ENCODE peak calls at places on chromosomes 3 and 15, in eight cellular contexts. W is stomach, I is fibroblast of the aortic adventitia, L is uterus, M is vagina, T is kidney, D is AG09309, O is coronary artery. F is an unnamed sample.

GRCh38 chr3:21188459-21188858 is 562.6 kb downstream of the ZNF385D start:
- DNase-seq in M (no peak), D (no peak), O (no peak), W (no peak), L (no peak), I (no peak), T (no peak), F (no peak)

GRCh38 chr3:17231537-17232261 is 346.9 kb downstream of the PLCL2 start:
- DNase-seq in M (no peak), I (no peak), D (no peak), O (no peak), T (no peak), L (no peak), W (no peak), F (no peak)

GRCh38 chr3:16350041-16350952 is 85.3 kb downstream of the OXNAD1 start:
- DNase-seq in W (no peak), T (no peak), M (no peak), O (no peak), I (peak; percentile 94), L (no peak), D (peak; percentile 56), F (peak; percentile 70)

GRCh38 chr3:9600597-9600996 is 47.0 kb upstream of the LHFPL4 start:
- DNase-seq in T (peak; percentile 76), D (no peak), M (no peak), I (no peak), W (peak; percentile 74), L (no peak), O (no peak), F (peak; percentile 21)

GRCh38 chr3:43288366-43288765 is 2.0 kb downstream of the SNRK start:
- DNase-seq in O (no peak), L (no peak), T (no peak), I (peak; percentile 53), M (no peak), D (no peak), W (no peak), F (peak; percentile 76)

GRCh38 chr15:90482124-90483011 is 47.4 kb upstream of the CRTC3 start:
- DNase-seq in M (no peak), W (peak; percentile 53), T (no peak), O (no peak), I (peak; percentile 80), L (peak; percentile 71), D (peak; percentile 40), F (peak; percentile 66)

GRCh38 chr3:126415661-126416591 is 21.2 kb downstream of the CFAP100 start:
- DNase-seq in O (peak; percentile 59), M (no peak), W (peak; percentile 23), D (no peak), L (no peak), I (no peak), T (no peak), F (no peak)

GRCh38 chr15:78950906-78951840 is 6.3 kb upstream of the CTSH start:
- DNase-seq in I (peak; percentile 70), W (no peak), D (no peak), O (no peak), L (no peak), M (no peak), T (no peak), F (peak; percentile 35)

GRCh38 chr15:58369261-58369699 is 62.5 kb upstream of the LIPC start:
- DNase-seq in L (no peak), M (no peak), D (peak; percentile 82), O (no peak), W (no peak), I (peak; percentile 49), T (no peak), F (peak; percentile 87)

GRCh38 chr15:58065445-58066041 is at the start of gene ALDH1A2:
- DNase-seq in O (peak; percentile 73), M (no peak), T (peak; percentile 90), I (no peak), W (no peak), L (peak; percentile 67), D (no peak), F (no peak)

GRCh38 chr3:152434142-152434541 is 165.4 kb downstream of the MBNL1 start:
- DNase-seq in O (no peak), L (no peak), T (no peak), D (no peak), I (no peak), M (no peak), W (no peak), F (no peak)

GRCh38 chr3:99484871-99485270 is 153.5 kb upstream of the COL8A1 start:
- DNase-seq in T (no peak), O (no peak), L (no peak), I (no peak), M (no peak), W (no peak), D (no peak), F (peak; percentile 36)

GRCh38 chr3:50265988-50266387 is 3.0 kb upstream of the SEMA3B start:
- DNase-seq in O (no peak), W (no peak), M (no peak), T (no peak), L (no peak), D (no peak), I (no peak), F (no peak)

DNA sequence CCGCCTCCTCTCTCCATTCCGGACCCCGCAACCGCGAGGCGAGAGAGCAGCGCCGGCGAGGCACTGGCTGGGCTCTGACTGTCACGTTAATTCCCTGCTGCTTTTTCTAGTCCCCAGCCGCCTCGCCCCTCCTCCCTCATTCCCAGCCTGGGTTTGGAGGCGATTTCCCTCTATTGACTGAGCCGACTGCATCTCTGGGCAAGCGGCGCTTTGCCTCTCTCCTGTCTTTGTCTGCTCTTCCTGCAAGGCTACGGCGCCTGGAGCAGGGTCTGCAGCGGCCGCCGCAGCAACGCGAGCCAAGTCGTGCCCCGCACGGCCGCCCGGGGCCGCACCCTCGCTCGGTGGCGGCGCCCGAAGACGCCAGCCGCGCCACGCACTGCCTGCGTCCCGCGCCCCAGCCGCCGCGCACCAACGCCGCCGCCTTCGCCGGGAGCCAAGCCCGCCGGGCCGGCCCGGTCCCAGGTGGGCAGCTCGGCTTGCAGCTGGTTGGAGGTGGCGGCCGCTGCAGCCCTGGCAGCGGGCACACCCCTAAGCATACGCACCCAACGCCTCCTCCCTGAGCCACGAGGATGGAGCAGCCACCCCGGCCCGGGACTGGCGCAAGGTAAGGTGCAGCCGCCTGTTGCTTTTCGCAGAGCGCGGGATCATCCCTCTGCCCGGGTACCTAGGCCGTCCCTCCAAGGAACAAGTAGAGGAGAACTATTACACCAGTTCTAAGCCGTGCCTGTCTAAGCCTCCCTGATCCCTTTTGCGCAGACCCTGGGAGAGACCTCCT is at the start of gene LRRC3B:
- DNase-seq in M (no peak), W (no peak), O (no peak), T (peak; percentile 68), I (no peak), L (no peak), D (no peak), F (no peak)
- H3K4me3 ChIP-seq in M (no peak within 1 kb of the TSS), W (peak within 1 kb of the TSS; percentile 43), O (peak within 1 kb of the TSS; percentile 62), T (no peak within 1 kb of the TSS), I (no peak within 1 kb of the TSS), L (no peak within 1 kb of the TSS), D (no peak within 1 kb of the TSS), F (no peak within 1 kb of the TSS)

GRCh38 chr3:52277972-52278509 is 408 bp downstream of the WDR82 start:
- DNase-seq in I (peak; percentile 44), M (no peak), D (no peak), W (no peak), T (peak; percentile 89), O (peak; percentile 84), L (peak; percentile 55), F (peak; percentile 60)
- TF ChIP-seq CTCF in I (peak; percentile 50), M (no peak), D (peak; percentile 50), W (peak; percentile 21), T (peak; percentile 20), O (peak; percentile 26), L (peak; percentile 11), F (peak; percentile 50)

DNA sequence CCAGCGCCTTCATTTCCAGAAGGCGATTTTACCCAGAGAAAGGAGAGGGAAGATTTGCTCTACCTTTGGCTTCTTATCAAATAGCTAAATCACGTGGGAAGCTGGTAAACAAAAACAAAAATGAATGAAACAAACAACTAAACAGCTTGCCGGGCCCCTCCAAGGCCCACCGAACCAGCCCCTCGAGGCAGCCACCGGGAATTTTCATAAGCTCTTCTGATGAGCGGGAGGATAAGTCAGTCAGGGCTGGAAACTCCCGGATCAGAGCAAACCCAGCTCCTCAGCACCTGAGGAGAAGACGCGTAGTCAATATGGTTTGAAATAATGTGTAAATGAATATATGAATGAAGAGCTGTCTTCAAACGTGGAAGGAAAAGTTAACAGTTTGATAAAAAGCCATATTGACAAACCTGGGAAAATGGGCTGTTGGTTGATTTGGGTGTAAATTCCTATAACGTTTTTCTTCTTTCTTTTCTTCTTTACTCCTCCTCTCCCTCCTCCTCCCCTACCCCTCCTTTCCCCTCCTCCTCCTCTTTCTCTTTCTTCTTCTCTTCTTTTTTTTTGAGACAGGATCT is 10.7 kb downstream of the RPLP1 start:
- DNase-seq in L (no peak), I (no peak), D (no peak), M (no peak), O (no peak), W (no peak), T (no peak), F (no peak)
- H3K4me3 ChIP-seq in L (peak overlapping the region; percentile 44), I (peak overlapping the region; percentile 65), D (peak overlapping the region; percentile 46), M (peak overlapping the region; percentile 51), O (peak overlapping the region; percentile 74), W (peak overlapping the region; percentile 60), T (peak overlapping the region; percentile 68), F (peak overlapping the region; percentile 65)

DNA sequence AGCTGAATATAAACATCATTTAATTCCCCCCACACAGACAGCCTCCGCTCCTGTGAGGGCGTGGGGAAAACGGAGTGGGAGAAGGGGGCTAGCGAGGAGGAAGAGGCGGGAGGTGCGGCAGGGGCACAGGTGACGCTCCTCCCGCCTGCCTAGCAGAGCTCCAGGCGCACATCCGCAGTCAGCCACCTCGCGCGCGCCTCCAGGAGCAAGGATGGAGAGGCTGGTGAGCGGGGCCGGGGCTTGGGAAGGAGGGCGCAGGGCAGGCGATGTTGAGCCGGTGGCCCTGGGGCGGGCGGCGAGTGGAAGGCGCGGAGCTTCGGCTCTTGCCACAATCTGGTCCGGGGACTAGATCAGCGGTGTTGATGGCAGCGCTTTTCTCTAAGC is at the start of gene CD200:
- DNase-seq in M (no peak), T (peak; percentile 86), L (peak; percentile 74), I (no peak), D (no peak), W (peak; percentile 45), O (peak; percentile 81), F (peak; percentile 41)
- TF ChIP-seq CTCF in M (no peak), T (no peak), L (no peak), I (peak; percentile 27), D (no peak), W (no peak), O (no peak), F (peak; percentile 2)